ENCODE peak calls at places on chromosomes 1 and 21, in four cellular contexts. G, K, D and T are unnamed samples.

GRCh38 chr1:160401972-160402795 is 1.8 kb downstream of the VANGL2 start:
- DNase-seq in K (no peak), D (no peak), G (no peak), T (no peak)

GRCh38 chr1:114564141-114564540 is 17.3 kb downstream of the BCAS2 start:
- DNase-seq in G (no peak), K (no peak), D (no peak), T (no peak)

GRCh38 chr1:238409191-238409846 is 518.6 kb upstream of the ZP4 start:
- DNase-seq in K (no peak), D (no peak), G (peak), T (peak)

GRCh38 chr1:111468717-111469100 is 5.1 kb upstream of the C1orf162 start:
- DNase-seq in G (no peak), D (no peak), K (no peak), T (no peak)

GRCh38 chr1:24929091-24929875 is 793 bp downstream of the RUNX3 start:
- DNase-seq in D (peak), K (peak), G (no peak), T (no peak)

GRCh38 chr1:174659823-174660222 is 212.1 kb downstream of the GPR52 start:
- DNase-seq in G (peak), D (no peak), K (no peak), T (peak)

GRCh38 chr1:4053160-4053748 is 153.2 kb upstream of the C1orf174 start:
- DNase-seq in K (no peak), D (no peak), G (no peak), T (no peak)

GRCh38 chr21:29105218-29105617 is 25.2 kb upstream of the MAP3K7CL start:
- DNase-seq in D (no peak), K (no peak), G (no peak), T (peak)

GRCh38 chr21:32979598-32980268 is 46.0 kb upstream of the OLIG2 start:
- DNase-seq in K (no peak), D (no peak), G (no peak), T (no peak)

GRCh38 chr1:59083946-59084865 is 212.7 kb upstream of the FGGY start:
- DNase-seq in K (no peak), D (no peak), G (no peak), T (peak)

GRCh38 chr1:33402234-33402633 is 28.7 kb downstream of the PHC2 start:
- DNase-seq in G (no peak), K (no peak), D (no peak), T (no peak)

GRCh38 chr1:222792744-222793143 is 22.1 kb upstream of the DISP1 start:
- DNase-seq in K (no peak), G (peak), D (no peak), T (peak)

GRCh38 chr1:165659581-165659895 is 28.5 kb downstream of the MGST3 start:
- DNase-seq in K (no peak), D (no peak), G (no peak), T (no peak)

GRCh38 chr1:154707901-154708514 is 100.0 kb upstream of the ADAR start:
- DNase-seq in G (no peak), D (no peak), K (no peak), T (no peak)